ENCODE peak calls at places on chromosomes 2 and 18, in five cellular contexts. A, P, N, L and W are unnamed samples.

GRCh38 chr2:191496838-191497237 is 181.1 kb upstream of the NABP1 start:
- DNase-seq in A (no peak), P (no peak), N (no peak), L (no peak), W (no peak)

GRCh38 chr2:221506469-221506868 is 65.6 kb downstream of the EPHA4 start:
- DNase-seq in A (no peak), P (no peak), N (no peak), L (no peak), W (no peak)

GRCh38 chr2:163756588-163756987 is 20.8 kb upstream of the FIGN start:
- DNase-seq in A (no peak), P (no peak), N (no peak), L (no peak), W (no peak)

GRCh38 chr2:2746731-2747130 is 415.7 kb upstream of the MYT1L start:
- DNase-seq in A (no peak), P (no peak), N (no peak), L (no peak), W (no peak)

GRCh38 chr2:205650450-205650849 is 31.9 kb upstream of the NRP2 start:
- DNase-seq in A (no peak), P (no peak), N (no peak), L (no peak), W (no peak)

GRCh38 chr2:96116424-96116878 is at the start of gene ADRA2B:
- DNase-seq in A (no peak), P (no peak), N (peak), L (peak), W (no peak)

GRCh38 chr2:129779783-129780182 is 199.7 kb upstream of the RAB6C start:
- DNase-seq in A (no peak), P (no peak), N (no peak), L (no peak), W (no peak)

GRCh38 chr18:51852661-51853060 is 487.3 kb upstream of the DCC start:
- DNase-seq in A (no peak), P (no peak), N (no peak), L (no peak), W (no peak)

GRCh38 chr2:208356846-208357574 is 49.6 kb upstream of the PTH2R start:
- DNase-seq in A (no peak), P (no peak), N (no peak), L (no peak), W (no peak)

GRCh38 chr18:54975598-54975997 is 16.3 kb upstream of the CCDC68 start:
- DNase-seq in A (no peak), P (no peak), N (no peak), L (no peak), W (no peak)

GRCh38 chr2:144801766-144802165 is 281.8 kb upstream of the ZEB2 start:
- DNase-seq in A (peak), P (peak), N (no peak), L (no peak), W (peak)

GRCh38 chr2:81481242-81481993 is 1176.9 kb upstream of the LRRTM1 start:
- DNase-seq in A (peak), P (no peak), N (peak), L (no peak), W (no peak)

GRCh38 chr2:9345343-9345742 is 78.0 kb downstream of the ITGB1BP1 start:
- DNase-seq in A (no peak), P (no peak), N (no peak), L (no peak), W (no peak)

GRCh38 chr2:190855245-190855644 is 25.4 kb upstream of the GLS start:
- DNase-seq in A (no peak), P (no peak), N (no peak), L (no peak), W (no peak)

GRCh38 chr2:47050762-47051161 is 104.3 kb downstream of the STPG4 start:
- DNase-seq in A (no peak), P (no peak), N (no peak), L (no peak), W (no peak)

GRCh38 chr2:9757430-9758287 is 85.6 kb upstream of the TAF1B start:
- DNase-seq in A (no peak), P (peak), N (no peak), L (no peak), W (no peak)

GRCh38 chr2:65608966-65609365 is 176.6 kb upstream of the SPRED2 start:
- DNase-seq in A (no peak), P (no peak), N (no peak), L (no peak), W (no peak)

GRCh38 chr2:240245706-240246105 is 105.2 kb upstream of the OTOS start:
- DNase-seq in A (no peak), P (no peak), N (peak), L (no peak), W (no peak)

GRCh38 chr18:55252053-55252675 is 292.9 kb upstream of the CCDC68 start:
- DNase-seq in A (no peak), P (no peak), N (no peak), L (no peak), W (no peak)

GRCh38 chr2:109341363-109341762 is 212.4 kb downstream of the SH3RF3 start:
- DNase-seq in A (no peak), P (no peak), N (no peak), L (no peak), W (no peak)

GRCh38 chr2:217035967-217036366 is 176.1 kb upstream of the TNP1 start:
- DNase-seq in A (no peak), P (peak), N (no peak), L (no peak), W (no peak)

GRCh38 chr2:70340921-70341765 is 39.3 kb upstream of the FAM136A start:
- DNase-seq in A (no peak), P (peak), N (peak), L (peak), W (no peak)

GRCh38 chr2:240205348-240205747 is 64.9 kb upstream of the OTOS start:
- DNase-seq in A (no peak), P (peak), N (no peak), L (peak), W (no peak)

GRCh38 chr2:25853038-25853638 is 25.1 kb downstream of the ASXL2 start:
- DNase-seq in A (no peak), P (no peak), N (no peak), L (no peak), W (no peak)

GRCh38 chr2:227813562-227814353 is at the start of gene CCL20:
- DNase-seq in A (no peak), P (no peak), N (no peak), L (no peak), W (no peak)

GRCh38 chr2:46002507-46002883 is 294.7 kb upstream of the EPAS1 start:
- DNase-seq in A (no peak), P (peak), N (no peak), L (no peak), W (no peak)

GRCh38 chr18:22465859-22466602 is 48.3 kb upstream of the CTAGE1 start:
- DNase-seq in A (peak), P (peak), N (no peak), L (no peak), W (peak)

GRCh38 chr2:67845557-67846114 is 217.2 kb downstream of the C1D start:
- DNase-seq in A (no peak), P (no peak), N (no peak), L (no peak), W (no peak)

GRCh38 chr2:204705243-204705971 is 160.1 kb downstream of the PARD3B start:
- DNase-seq in A (no peak), P (no peak), N (no peak), L (no peak), W (no peak)

GRCh38 chr2:239778042-239778811 is 246.9 kb downstream of the NDUFA10 start:
- DNase-seq in A (no peak), P (no peak), N (peak), L (no peak), W (no peak)

GRCh38 chr2:101732199-101732598 is 34.7 kb downstream of the MAP4K4 start:
- DNase-seq in A (no peak), P (no peak), N (no peak), L (no peak), W (no peak)

GRCh38 chr18:77560334-77560970 is 310.8 kb downstream of the GALR1 start:
- DNase-seq in A (no peak), P (no peak), N (no peak), L (no peak), W (no peak)

GRCh38 chr2:8263931-8264330 is 417.9 kb upstream of the ID2 start:
- DNase-seq in A (no peak), P (no peak), N (no peak), L (no peak), W (no peak)

GRCh38 chr2:109442715-109443319 is 170.9 kb downstream of the SEPTIN10 start:
- DNase-seq in A (no peak), P (no peak), N (no peak), L (no peak), W (no peak)

GRCh38 chr2:10919776-10920606 is 8.3 kb downstream of the KCNF1 start:
- DNase-seq in A (no peak), P (no peak), N (no peak), L (no peak), W (no peak)

GRCh38 chr18:26432651-26433424 is 115.5 kb downstream of the KCTD1 start:
- DNase-seq in A (no peak), P (no peak), N (no peak), L (no peak), W (no peak)

GRCh38 chr2:55133467-55134315 is 83.4 kb upstream of the RTN4 start:
- DNase-seq in A (peak), P (peak), N (no peak), L (peak), W (no peak)

GRCh38 chr2:36530178-36530982 is 67.6 kb downstream of the FEZ2 start:
- DNase-seq in A (no peak), P (peak), N (no peak), L (no peak), W (no peak)

GRCh38 chr2:66242099-66242498 is 192.8 kb upstream of the MEIS1 start:
- DNase-seq in A (no peak), P (no peak), N (no peak), L (no peak), W (no peak)

GRCh38 chr2:163692611-163693482 is 43.0 kb downstream of the FIGN start:
- DNase-seq in A (peak), P (no peak), N (no peak), L (no peak), W (no peak)